ENCODE peak calls at places on chromosomes 6 and 20, in nine cellular contexts. T is gastrocnemius medialis, U is suprapubic skin, R is thyroid gland, C is ovary, J is stomach, I is endothelial cell of umbilical vein, V is tibial nerve, B is esophagus squamous epithelium. Z is an unnamed sample. For H3K4me1, the result is how much of the 10 kb centered on the place peaks cover.

GRCh38 chr6:63066053-63066704 is 145.1 kb upstream of the FKBP1C start:
- DNase-seq in T (no peak), U (no peak), R (no peak), C (no peak), J (no peak), I (no peak), V (no peak), B (no peak), Z (no peak)

GRCh38 chr6:159654483-159655098 is 38.5 kb downstream of the SOD2 start:
- DNase-seq in T (no peak), U (no peak), R (no peak), C (no peak), J (no peak), I (peak), V (no peak), B (no peak), Z (no peak)

GRCh38 chr6:7216941-7217621 is 95.9 kb downstream of the SSR1 start:
- DNase-seq in T (peak), U (no peak), R (peak), C (no peak), J (no peak), I (no peak), V (no peak), B (no peak), Z (peak)

GRCh38 chr6:157479464-157480303 is 98.7 kb downstream of the ZDHHC14 start:
- DNase-seq in T (no peak), U (no peak), R (no peak), C (no peak), J (no peak), I (no peak), V (no peak), B (no peak), Z (no peak)

GRCh38 chr6:119351005-119351394 is 1.4 kb upstream of the MAN1A1 start:
- DNase-seq in T (no peak), U (no peak), R (no peak), C (no peak), J (no peak), I (peak), V (no peak), B (no peak), Z (no peak)

GRCh38 chr6:32164295-32164694 is at the start of gene EGFL8:
- DNase-seq in T (no peak), U (no peak), R (no peak), C (no peak), J (no peak), I (no peak), V (no peak), B (no peak), Z (no peak)

GRCh38 chr6:56377295-56377694 is 129.9 kb upstream of the COL21A1 start:
- DNase-seq in T (no peak), U (no peak), R (no peak), C (no peak), J (no peak), I (no peak), V (no peak), B (no peak), Z (no peak)

GRCh38 chr6:105902401-105903031 is 183.6 kb upstream of the PRDM1 start:
- DNase-seq in T (no peak), U (no peak), R (no peak), C (no peak), J (no peak), I (no peak), V (no peak), B (no peak), Z (no peak)

GRCh38 chr6:117919775-117920492 is 12.9 kb downstream of the SLC35F1 start:
- DNase-seq in T (no peak), U (no peak), R (peak), C (no peak), J (peak), I (no peak), V (peak), B (no peak), Z (peak)

GRCh38 chr6:14887986-14888574 is 357.8 kb upstream of the JARID2 start:
- DNase-seq in T (peak), U (no peak), R (no peak), C (no peak), J (no peak), I (no peak), V (no peak), B (no peak), Z (no peak)

GRCh38 chr20:17622851-17623508 is 53.1 kb downstream of the DSTN start:
- DNase-seq in T (peak), U (peak), R (peak), C (peak), J (no peak), I (no peak), V (peak), B (no peak), Z (peak)

GRCh38 chr6:166862978-166863530 is 93.3 kb downstream of the RNASET2 start:
- DNase-seq in T (no peak), U (no peak), R (no peak), C (no peak), J (no peak), I (no peak), V (no peak), B (no peak), Z (no peak)

GRCh38 chr6:166861304-166861703 is 95.0 kb downstream of the RNASET2 start:
- DNase-seq in T (no peak), U (no peak), R (no peak), C (no peak), J (no peak), I (no peak), V (no peak), B (no peak), Z (no peak)

GRCh38 chr6:166864333-166864732 is 92.0 kb downstream of the RNASET2 start:
- DNase-seq in T (no peak), U (no peak), R (no peak), C (no peak), J (no peak), I (no peak), V (no peak), B (no peak), Z (no peak)

GRCh38 chr6:166861961-166862286 is 94.4 kb downstream of the RNASET2 start:
- DNase-seq in T (no peak), U (no peak), R (no peak), C (no peak), J (no peak), I (no peak), V (no peak), B (no peak), Z (no peak)

GRCh38 chr6:166862287-166862977 is 93.9 kb downstream of the RNASET2 start:
- DNase-seq in T (no peak), U (no peak), R (peak), C (peak), J (peak), I (no peak), V (no peak), B (no peak), Z (peak)
- TF ChIP-seq CTCF in T (no peak), U (no peak), R (no peak), C (no peak), J (no peak), I (no peak), V (no peak), B (no peak), Z (no peak)

GRCh38 chr6:74018825-74019224 is 322.8 kb downstream of the CD109 start:
- DNase-seq in T (no peak), U (no peak), R (no peak), C (no peak), J (no peak), I (no peak), V (no peak), B (no peak), Z (no peak)
- H3K4me1 ChIP-seq in T (under half), U (under half), R (under half), C (under half), J (under half), I (under half), V (under half), B (under half), Z (under half)

GRCh38 chr6:24774696-24775519 is at the start of gene GMNN:
- DNase-seq in T (peak), U (peak), R (peak), C (peak), J (peak), I (peak), V (peak), B (peak), Z (peak)
- TF ChIP-seq POLR2A in T (peak), U (no peak), R (peak), C (peak), J (no peak), I (peak), V (peak), B (peak), Z (peak)

GRCh38 chr6:165777680-165778079 is 114.6 kb upstream of the PDE10A start:
- DNase-seq in T (no peak), U (no peak), R (no peak), C (no peak), J (no peak), I (no peak), V (no peak), B (no peak), Z (no peak)
- TF ChIP-seq CTCF in T (no peak), U (no peak), R (no peak), C (no peak), J (no peak), I (no peak), V (no peak), B (no peak), Z (no peak)

GRCh38 chr20:62620624-62621023 is 21.7 kb upstream of the SLCO4A1 start:
- DNase-seq in T (no peak), U (no peak), R (no peak), C (no peak), J (no peak), I (no peak), V (no peak), B (no peak), Z (no peak)

GRCh38 chr20:62622877-62623487 is 19.3 kb upstream of the SLCO4A1 start:
- DNase-seq in T (no peak), U (no peak), R (no peak), C (no peak), J (no peak), I (no peak), V (no peak), B (no peak), Z (peak)

GRCh38 chr20:62623488-62624324 is 18.6 kb upstream of the SLCO4A1 start:
- DNase-seq in T (peak), U (peak), R (peak), C (peak), J (peak), I (peak), V (peak), B (peak), Z (peak)

GRCh38 chr20:62622178-62622876 is 20.0 kb upstream of the SLCO4A1 start:
- DNase-seq in T (no peak), U (no peak), R (no peak), C (no peak), J (no peak), I (no peak), V (no peak), B (no peak), Z (no peak)

GRCh38 chr20:62621251-62622110 is 20.8 kb upstream of the SLCO4A1 start:
- DNase-seq in T (no peak), U (no peak), R (no peak), C (no peak), J (no peak), I (no peak), V (no peak), B (no peak), Z (no peak)
- H3K4me1 ChIP-seq in T (under half), U (half or more), R (under half), C (under half), J (half or more), I (under half), V (half or more), B (under half), Z (under half)

DNA sequence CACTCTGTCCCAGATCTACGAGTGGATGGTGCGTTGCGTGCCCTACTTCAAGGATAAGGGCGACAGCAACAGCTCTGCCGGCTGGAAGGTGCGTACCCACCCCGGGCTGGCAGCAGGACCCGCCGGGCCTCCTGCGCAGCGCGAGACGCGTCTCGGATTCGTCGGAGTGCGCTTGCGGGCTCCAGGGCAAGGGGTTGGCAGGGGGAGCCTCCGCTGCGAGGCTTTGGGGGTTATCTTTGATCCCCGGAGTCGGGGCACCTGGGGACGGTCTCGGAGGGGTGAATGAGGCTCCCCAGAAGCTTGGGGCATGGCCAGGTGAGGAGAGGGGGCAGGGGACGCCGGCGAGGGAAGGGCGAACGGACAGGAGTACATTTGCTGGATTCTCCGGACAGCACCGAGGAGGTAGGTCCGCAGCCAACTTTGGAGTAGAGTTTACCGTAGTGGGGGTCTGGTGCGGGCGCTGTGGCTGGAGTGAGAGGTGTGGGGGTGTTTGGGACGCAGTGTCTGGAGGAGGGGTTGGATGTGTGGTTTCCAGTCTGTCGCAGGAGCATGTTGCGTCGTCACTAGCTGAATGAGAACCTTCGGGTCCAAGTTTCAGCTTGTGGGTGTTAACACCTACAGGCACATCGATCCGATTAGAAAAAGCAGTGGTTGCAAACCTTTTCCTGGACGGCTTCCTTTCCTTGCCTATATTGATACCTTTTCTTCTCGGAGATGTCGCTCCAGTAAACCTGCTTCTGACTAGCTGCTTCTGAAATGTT is 1.2 kb downstream of the FOXO3 start:
- DNase-seq in T (peak), U (no peak), R (peak), C (peak), J (no peak), I (peak), V (no peak), B (no peak), Z (peak)
- TF ChIP-seq POLR2A in T (no peak), U (no peak), R (peak), C (no peak), J (no peak), I (no peak), V (no peak), B (no peak), Z (no peak)

Z was measured in adrenal gland.